ENCODE peak calls at places on chromosomes 13 and 19, in seven cellular contexts. P is heart left ventricle, T is pancreas, J is tibial artery, A is thoracic aorta, O is uterus, G is fibroblast of lung. W is an unnamed sample.

GRCh38 chr19:29715695-29716581 is 877 bp upstream of the C19orf12 start:
- DNase-seq in P (no peak), T (no peak), J (no peak), A (no peak), O (no peak), G (no peak), W (no peak)

GRCh38 chr13:46053162-46054012 is 841 bp upstream of the ZC3H13 start:
- DNase-seq in P (no peak), T (no peak), J (no peak), A (no peak), O (no peak), G (no peak), W (no peak)

GRCh38 chr19:13165091-13165997 is 15.1 kb downstream of the IER2 start:
- DNase-seq in P (no peak), T (no peak), J (no peak), A (no peak), O (no peak), G (no peak), W (no peak)

GRCh38 chr19:15443838-15444237 is 5.9 kb downstream of the WIZ start:
- DNase-seq in P (peak), T (no peak), J (peak), A (peak), O (peak), G (no peak), W (no peak)

GRCh38 chr19:15557223-15557622 is 48.9 kb downstream of the CYP4F22 start:
- DNase-seq in P (no peak), T (no peak), J (no peak), A (no peak), O (no peak), G (no peak), W (no peak)

GRCh38 chr13:74554581-74555290 is 420.5 kb upstream of the KLF12 start:
- DNase-seq in P (no peak), T (no peak), J (no peak), A (no peak), O (no peak), G (peak), W (no peak)

GRCh38 chr19:35848486-35848885 is 3.8 kb downstream of the NPHS1 start:
- DNase-seq in P (no peak), T (no peak), J (no peak), A (no peak), O (no peak), G (no peak), W (no peak)

GRCh38 chr19:47445937-47446402 is 25.7 kb downstream of the SLC8A2 start:
- DNase-seq in P (peak), T (peak), J (no peak), A (no peak), O (peak), G (no peak), W (no peak)

GRCh38 chr13:39144941-39145533 is 106.8 kb downstream of the NHLRC3 start:
- DNase-seq in P (no peak), T (peak), J (peak), A (no peak), O (peak), G (peak), W (peak)

GRCh38 chr13:51330741-51331140 is 8.8 kb upstream of the SERPINE3 start:
- DNase-seq in P (no peak), T (no peak), J (no peak), A (no peak), O (no peak), G (peak), W (no peak)

GRCh38 chr19:47315125-47315821 is 5.6 kb downstream of the C5AR1 start:
- DNase-seq in P (no peak), T (peak), J (peak), A (peak), O (peak), G (peak), W (peak)

GRCh38 chr13:22218784-22219183 is 547.9 kb downstream of the FGF9 start:
- DNase-seq in P (no peak), T (no peak), J (no peak), A (no peak), O (no peak), G (no peak), W (no peak)

GRCh38 chr19:50001158-50001557 is 24.0 kb downstream of the VRK3 start:
- DNase-seq in P (no peak), T (no peak), J (no peak), A (no peak), O (no peak), G (no peak), W (no peak)

GRCh38 chr13:78524936-78525335 is 78.4 kb downstream of the POU4F1 start:
- DNase-seq in P (no peak), T (no peak), J (no peak), A (no peak), O (no peak), G (no peak), W (no peak)

GRCh38 chr19:56866563-56866962 is 26.0 kb upstream of the PEG3 start:
- DNase-seq in P (no peak), T (no peak), J (no peak), A (no peak), O (no peak), G (no peak), W (no peak)

GRCh38 chr13:43129511-43130130 is 106.2 kb downstream of the DNAJC15 start:
- DNase-seq in P (no peak), T (no peak), J (no peak), A (no peak), O (no peak), G (peak), W (no peak)

GRCh38 chr19:23283925-23284324 is 33.7 kb upstream of the ZNF724 start:
- DNase-seq in P (no peak), T (peak), J (peak), A (no peak), O (peak), G (peak), W (no peak)

GRCh38 chr19:18013621-18014111 is 5.7 kb downstream of the ARRDC2 start:
- DNase-seq in P (no peak), T (peak), J (peak), A (no peak), O (no peak), G (no peak), W (no peak)

GRCh38 chr19:29671393-29672076 is 6.3 kb downstream of the PLEKHF1 start:
- DNase-seq in P (peak), T (no peak), J (peak), A (peak), O (no peak), G (peak), W (no peak)

GRCh38 chr13:66069570-66069969 is 1160.6 kb downstream of the PCDH9 start:
- DNase-seq in P (no peak), T (no peak), J (no peak), A (no peak), O (no peak), G (peak), W (no peak)

GRCh38 chr19:13153627-13154240 is 3.5 kb downstream of the IER2 start:
- DNase-seq in P (peak), T (peak), J (peak), A (no peak), O (peak), G (peak), W (no peak)

GRCh38 chr13:113758651-113759524 is at the start of gene TMEM255B:
- DNase-seq in P (peak), T (peak), J (peak), A (peak), O (peak), G (peak), W (peak)

GRCh38 chr13:112733661-112734379 is 44.0 kb downstream of the ATP11A start:
- DNase-seq in P (no peak), T (no peak), J (no peak), A (no peak), O (no peak), G (peak), W (no peak)

GRCh38 chr19:49058592-49058991 is 1.0 kb upstream of the CGB7 start:
- DNase-seq in P (no peak), T (no peak), J (no peak), A (no peak), O (no peak), G (peak), W (no peak)

GRCh38 chr13:106867249-106867648 is 299.3 kb upstream of the ARGLU1 start:
- DNase-seq in P (no peak), T (no peak), J (no peak), A (no peak), O (no peak), G (peak), W (no peak)

GRCh38 chr19:43700368-43701015 is 15.4 kb upstream of the IRGC start:
- DNase-seq in P (no peak), T (peak), J (peak), A (no peak), O (peak), G (peak), W (peak)

GRCh38 chr19:48454150-48454730 is 1.1 kb upstream of the KCNJ14 start:
- DNase-seq in P (no peak), T (no peak), J (no peak), A (no peak), O (no peak), G (no peak), W (no peak)

GRCh38 chr13:32001392-32001768 is 30.2 kb upstream of the FRY start:
- DNase-seq in P (no peak), T (peak), J (no peak), A (no peak), O (no peak), G (peak), W (no peak)

GRCh38 chr19:7959209-7959608 is 15.7 kb upstream of the TIMM44 start:
- DNase-seq in P (no peak), T (no peak), J (no peak), A (no peak), O (no peak), G (no peak), W (no peak)

GRCh38 chr13:80979035-80979641 is 638.2 kb upstream of the SPRY2 start:
- DNase-seq in P (no peak), T (peak), J (no peak), A (no peak), O (no peak), G (peak), W (peak)

GRCh38 chr13:25490236-25490635 is 118.5 kb downstream of the ATP8A2 start:
- DNase-seq in P (no peak), T (no peak), J (no peak), A (no peak), O (no peak), G (no peak), W (no peak)

GRCh38 chr13:24745861-24746617 is 17.9 kb upstream of the RNF17 start:
- DNase-seq in P (no peak), T (no peak), J (no peak), A (no peak), O (no peak), G (peak), W (no peak)

GRCh38 chr13:41767801-41768200 is 193.1 kb downstream of the VWA8 start:
- DNase-seq in P (no peak), T (no peak), J (no peak), A (no peak), O (no peak), G (peak), W (no peak)

GRCh38 chr13:79393564-79394249 is 12.3 kb downstream of the RBM26 start:
- DNase-seq in P (no peak), T (no peak), J (no peak), A (no peak), O (no peak), G (no peak), W (no peak)

GRCh38 chr13:60267498-60268202 is 103.9 kb upstream of the DIAPH3 start:
- DNase-seq in P (no peak), T (peak), J (no peak), A (no peak), O (no peak), G (peak), W (no peak)
- H3K4me3 ChIP-seq in P (peak), T (peak), J (peak), A (peak), O (peak), G (peak), W (peak)

GRCh38 chr13:94609196-94609595 is 7.5 kb downstream of the GPR180 start:
- DNase-seq in P (no peak), T (no peak), J (no peak), A (no peak), O (no peak), G (no peak), W (no peak)
- H3K27ac ChIP-seq in P (no peak), T (no peak), J (no peak), A (no peak), O (no peak), G (no peak), W (no peak)

GRCh38 chr19:2494447-2495129 is 18.7 kb downstream of the GADD45B start:
- DNase-seq in P (peak), T (peak), J (peak), A (peak), O (peak), G (peak), W (no peak)

GRCh38 chr19:2492870-2493269 is 16.9 kb downstream of the GADD45B start:
- DNase-seq in P (no peak), T (no peak), J (no peak), A (no peak), O (no peak), G (no peak), W (no peak)

GRCh38 chr19:2495130-2495641 is 19.3 kb downstream of the GADD45B start:
- DNase-seq in P (peak), T (peak), J (peak), A (peak), O (peak), G (peak), W (no peak)

GRCh38 chr19:2495651-2496316 is 19.9 kb downstream of the GADD45B start:
- DNase-seq in P (no peak), T (peak), J (peak), A (no peak), O (peak), G (no peak), W (no peak)

DNA sequence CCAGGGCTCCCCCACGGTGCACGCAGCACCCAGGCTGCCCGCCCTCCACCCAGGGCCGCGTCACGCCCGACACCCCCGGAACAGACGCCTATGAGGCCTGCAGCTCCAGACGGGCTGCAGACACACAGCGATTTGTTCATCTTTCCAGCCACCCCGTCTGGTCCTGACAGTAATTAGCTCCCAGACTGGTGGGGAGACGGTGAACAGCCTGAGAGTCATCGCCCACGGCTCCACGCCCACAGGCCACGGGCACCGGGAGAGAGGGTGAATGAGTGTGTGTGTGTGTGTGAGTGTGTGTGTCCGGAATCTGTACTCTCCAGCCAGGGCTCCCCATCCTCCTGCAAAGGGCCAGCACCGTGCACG is 18.1 kb downstream of the GADD45B start:
- DNase-seq in P (no peak), T (no peak), J (no peak), A (no peak), O (no peak), G (peak), W (no peak)
- H3K4me3 ChIP-seq in P (peak), T (no peak), J (peak), A (peak), O (no peak), G (peak), W (peak)

DNA sequence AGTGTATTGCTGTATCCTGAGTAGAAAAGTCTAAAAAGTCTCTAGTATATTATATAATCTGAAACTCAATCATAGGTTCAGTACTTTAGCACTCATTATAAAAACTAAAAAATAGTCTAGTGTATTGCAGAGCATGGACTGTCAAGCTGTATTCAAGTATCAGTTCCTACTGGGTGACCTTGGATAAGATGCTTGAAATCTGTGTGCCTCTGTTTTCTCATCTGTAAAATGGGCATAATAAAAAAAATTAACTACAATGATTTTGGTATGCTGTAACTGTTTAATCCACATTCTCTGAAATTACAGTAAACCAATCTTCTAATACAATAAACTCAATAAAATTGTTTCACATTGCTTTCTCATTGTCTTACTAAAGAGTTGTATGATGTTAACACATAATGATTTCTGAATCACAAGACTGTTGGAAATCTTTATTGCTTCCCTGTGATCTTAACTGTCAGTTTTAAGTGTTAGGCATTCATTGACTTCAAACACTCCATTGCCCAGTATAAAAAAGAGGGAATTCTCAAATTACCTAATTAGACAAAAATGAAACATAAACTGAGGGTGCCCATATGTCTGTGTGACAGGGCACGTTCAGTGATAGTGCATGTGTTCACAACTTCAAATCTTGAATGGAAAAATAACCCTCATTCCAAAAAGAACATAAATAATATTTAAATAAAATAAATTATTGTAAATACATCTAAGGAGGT is 2.2 kb downstream of the STARD13 start:
- DNase-seq in P (no peak), T (no peak), J (no peak), A (no peak), O (no peak), G (no peak), W (no peak)
- H3K27ac ChIP-seq in P (peak), T (peak), J (peak), A (no peak), O (peak), G (peak), W (no peak)

GRCh38 chr19:38143847-38144246 is 80.2 kb downstream of the DPF1 start:
- DNase-seq in P (no peak), T (no peak), J (no peak), A (no peak), O (no peak), G (no peak), W (no peak)
- H3K4me3 ChIP-seq in P (no peak), T (no peak), J (no peak), A (no peak), O (no peak), G (no peak), W (no peak)

DNA sequence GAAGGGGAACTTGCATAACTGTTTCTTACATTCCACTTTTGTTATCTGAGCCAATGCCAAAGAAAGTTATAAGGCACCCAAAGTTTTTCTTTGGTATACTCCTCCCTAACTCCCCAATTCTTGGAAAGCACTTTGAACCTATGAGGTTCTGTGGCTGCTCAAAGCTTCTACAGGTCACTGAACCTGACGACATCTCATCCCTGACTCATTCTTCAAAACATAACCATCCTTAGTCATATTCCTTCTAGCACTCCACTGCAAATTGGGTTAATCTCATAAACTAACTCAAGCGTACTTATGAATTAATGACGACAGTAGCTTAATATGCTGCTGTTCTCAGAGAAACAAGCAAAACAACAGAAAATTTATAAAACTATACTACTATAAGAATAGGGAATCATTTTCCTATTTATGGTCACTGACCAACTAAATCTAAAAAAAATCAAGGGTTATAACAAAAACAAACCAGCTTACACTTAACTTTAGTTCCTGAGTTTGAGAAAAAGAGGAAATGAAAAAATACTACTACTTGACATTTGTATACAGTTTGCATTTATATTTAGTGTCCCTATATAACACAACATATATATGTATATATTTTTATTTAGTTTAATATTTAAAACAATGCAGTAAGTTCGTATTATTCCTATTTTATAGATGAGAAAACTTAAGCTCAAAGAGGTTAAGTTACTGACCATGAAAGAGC is 69.1 kb downstream of the CAB39L start:
- DNase-seq in P (no peak), T (no peak), J (no peak), A (no peak), O (no peak), G (peak), W (peak)
- H3K27ac ChIP-seq in P (no peak), T (no peak), J (no peak), A (no peak), O (peak), G (no peak), W (no peak)

GRCh38 chr13:99299545-99300341 is 7.5 kb downstream of the GPR183 start:
- DNase-seq in P (no peak), T (no peak), J (no peak), A (no peak), O (no peak), G (no peak), W (no peak)

GRCh38 chr13:99296270-99296865 is 10.8 kb downstream of the GPR183 start:
- DNase-seq in P (no peak), T (no peak), J (no peak), A (no peak), O (no peak), G (peak), W (no peak)

GRCh38 chr13:99295488-99296252 is 11.5 kb downstream of the GPR183 start:
- DNase-seq in P (no peak), T (no peak), J (no peak), A (no peak), O (no peak), G (no peak), W (no peak)

GRCh38 chr13:99297330-99297729 is 9.9 kb downstream of the GPR183 start:
- DNase-seq in P (no peak), T (no peak), J (no peak), A (no peak), O (no peak), G (peak), W (no peak)

DNA sequence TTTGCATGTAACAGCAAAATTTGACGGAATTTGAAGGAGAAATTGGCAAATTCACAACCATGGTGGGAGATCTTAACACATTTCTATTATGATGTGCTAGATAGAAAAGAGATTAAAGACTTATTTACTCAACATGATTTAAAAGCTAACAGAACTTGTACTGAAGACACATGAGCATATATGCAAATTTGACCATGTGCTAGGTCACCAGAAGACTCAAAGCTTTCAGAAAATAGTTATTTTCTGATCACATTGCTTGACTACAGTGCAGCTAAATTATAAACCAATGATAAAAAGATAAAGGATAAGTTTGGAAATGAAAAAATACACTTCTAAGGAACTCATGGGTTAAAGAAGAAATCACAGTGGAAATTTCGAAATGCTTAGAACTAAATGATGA is 9.1 kb downstream of the GPR183 start:
- DNase-seq in P (no peak), T (no peak), J (no peak), A (no peak), O (no peak), G (no peak), W (no peak)
- H3K4me3 ChIP-seq in P (no peak), T (no peak), J (no peak), A (no peak), O (no peak), G (no peak), W (no peak)

DNA sequence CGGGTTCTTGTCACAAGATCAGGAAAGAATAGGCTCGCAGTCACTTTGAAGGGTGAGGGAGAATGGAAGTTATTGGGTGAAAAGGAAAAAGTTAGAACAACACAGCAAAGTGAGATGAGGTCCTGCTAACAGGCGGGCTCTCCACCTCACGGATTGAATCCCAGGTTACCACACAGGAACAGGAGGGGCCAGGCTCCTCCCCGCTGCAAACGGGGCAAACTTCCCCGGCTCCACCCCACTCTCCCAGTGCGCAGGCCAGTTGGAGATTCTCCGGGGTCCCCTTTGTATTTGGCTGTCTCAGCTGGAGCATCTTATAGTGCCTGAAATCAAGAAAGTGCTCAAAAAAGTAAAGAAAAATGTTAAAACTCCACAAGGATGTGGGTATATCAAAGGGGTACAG is 78.3 kb upstream of the IPO5 start:
- DNase-seq in P (no peak), T (no peak), J (no peak), A (no peak), O (no peak), G (no peak), W (no peak)
- H3K27ac ChIP-seq in P (no peak), T (no peak), J (no peak), A (no peak), O (no peak), G (no peak), W (no peak)

W was measured in AG04450.